ENCODE peak calls at places on chromosomes 6 and 20, in seven cellular contexts. Z is HCT116, P is H1, A is HepG2, L is GM12878, K is SK-N-SH, M is K562. Y is an unnamed sample.

GRCh38 chr6:82954937-82955577 is 110.6 kb downstream of the UBE3D start:
- DNase-seq in K (no peak), Z (no peak), L (no peak), P (no peak), M (no peak), A (no peak), Y (no peak)

GRCh38 chr20:21607971-21608735 is 94.3 kb upstream of the NKX2-2 start:
- DNase-seq in M (no peak), P (no peak), K (peak; percentile 28), A (no peak), L (no peak), Z (no peak), Y (no peak)

GRCh38 chr6:120981835-120982234 is 352.4 kb downstream of the TBC1D32 start:
- DNase-seq in Z (no peak), P (no peak), A (no peak), K (no peak), M (no peak), L (no peak), Y (no peak)

GRCh38 chr6:12548526-12548925 is 168.0 kb upstream of the PHACTR1 start:
- DNase-seq in M (no peak), Z (no peak), P (no peak), K (no peak), L (no peak), A (no peak), Y (no peak)

GRCh38 chr6:138973481-138974140 is 14.4 kb downstream of the REPS1 start:
- DNase-seq in P (no peak), Z (no peak), L (no peak), A (no peak), M (no peak), K (no peak), Y (no peak)

GRCh38 chr20:53244711-53245110 is 272.6 kb downstream of the TSHZ2 start:
- DNase-seq in K (no peak), L (no peak), P (no peak), A (no peak), Z (no peak), M (no peak), Y (no peak)

GRCh38 chr6:13496508-13497180 is 9.2 kb upstream of the GFOD1 start:
- DNase-seq in P (no peak), M (no peak), Z (no peak), L (no peak), A (no peak), K (no peak), Y (no peak)

GRCh38 chr6:33633462-33634158 is 12.5 kb downstream of the ITPR3 start:
- DNase-seq in M (peak; percentile 95), Z (no peak), P (peak; percentile 80), K (peak; percentile 90), L (no peak), A (no peak), Y (no peak)

GRCh38 chr20:57701090-57701489 is 8.7 kb downstream of the PMEPA1 start:
- DNase-seq in Z (no peak), M (no peak), L (no peak), A (no peak), K (no peak), P (no peak), Y (no peak)

GRCh38 chr6:48141975-48142374 is 31.0 kb upstream of the PTCHD4 start:
- DNase-seq in P (no peak), Z (no peak), M (no peak), L (no peak), K (no peak), A (no peak), Y (no peak)

GRCh38 chr6:133436652-133437051 is 195.5 kb downstream of the EYA4 start:
- DNase-seq in Z (no peak), K (no peak), M (no peak), P (no peak), L (no peak), A (no peak), Y (no peak)

GRCh38 chr6:169965657-169966311 is 214.4 kb downstream of the ERMARD start:
- DNase-seq in M (no peak), P (no peak), K (peak; percentile 12), Z (no peak), A (no peak), L (no peak), Y (no peak)

GRCh38 chr6:157614026-157614484 is 209.0 kb upstream of the SNX9 start:
- DNase-seq in A (peak; percentile 41), P (no peak), M (no peak), Z (no peak), L (no peak), K (no peak), Y (no peak)

GRCh38 chr6:43181942-43182860 is at the start of gene CUL9:
- DNase-seq in P (peak; percentile 90), K (peak; percentile 94), M (peak; percentile 94), Z (peak; percentile 34), A (peak; percentile 60), L (peak; percentile 31), Y (no peak)

GRCh38 chr6:44897286-44897685 is 430.8 kb upstream of the RUNX2 start:
- DNase-seq in A (no peak), Z (no peak), M (no peak), P (no peak), L (no peak), K (no peak), Y (no peak)

GRCh38 chr6:145206247-145206907 is 528.9 kb downstream of the EPM2A start:
- DNase-seq in Z (no peak), M (no peak), A (no peak), P (no peak), L (no peak), K (peak; percentile 52), Y (no peak)
- H3K9ac ChIP-seq in Z (no peak overlapping the region), M (no peak overlapping the region), A (no peak overlapping the region), P (no peak overlapping the region), L (no peak overlapping the region), K (no peak overlapping the region), Y (no peak overlapping the region)

DNA sequence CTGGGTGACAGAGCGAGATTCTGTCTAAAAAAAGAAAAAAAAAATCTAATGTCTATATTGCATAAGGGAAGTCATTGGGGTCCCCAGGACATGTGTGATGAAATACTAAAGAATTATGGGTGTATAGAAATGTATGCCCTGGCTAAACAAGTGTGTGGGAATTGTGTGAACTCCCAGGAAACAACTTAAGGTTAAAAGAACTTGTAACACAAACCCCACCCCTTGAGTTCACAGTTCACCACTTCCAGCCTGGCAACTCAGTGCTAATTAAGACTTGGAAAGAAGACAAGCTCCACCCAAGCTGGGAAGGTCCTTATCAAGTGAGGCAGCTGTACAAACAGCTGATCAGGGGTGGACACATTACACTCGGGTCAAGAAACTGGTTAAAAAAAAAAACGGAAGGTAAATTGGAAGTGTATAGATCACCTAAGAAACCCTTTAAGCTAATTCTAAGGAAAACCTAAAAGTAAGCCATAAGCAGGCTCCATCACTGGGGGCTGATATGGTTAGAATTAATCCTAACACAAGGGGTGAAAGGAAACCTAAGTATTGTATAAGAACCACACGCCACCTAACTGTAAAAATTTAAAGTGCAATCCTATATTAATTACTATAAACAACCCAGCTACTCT is 25.2 kb downstream of the HLA-A start:
- DNase-seq in K (no peak), A (peak; percentile 81), P (no peak), Z (peak; percentile 60), M (peak; percentile 78), L (peak; percentile 11), Y (no peak)
- TF ChIP-seq YY1 in K (no peak), A (no peak), P (no peak), Z (no peak), M (no peak), L (no peak), Y (no peak)

GRCh38 chr20:3705491-3705969 is 6.9 kb downstream of the SIGLEC1 start:
- DNase-seq in Z (no peak), P (no peak), A (no peak), L (no peak), M (no peak), K (no peak), Y (no peak)
- H3K4me1 ChIP-seq in Z (no peaks in the 10 kb centered on the region), P (no peaks in the 10 kb centered on the region), A (peaks cover 15% of the 10 kb centered on the region), L (no peaks in the 10 kb centered on the region), M (peaks cover 17% of the 10 kb centered on the region), K (no peaks in the 10 kb centered on the region), Y (peaks cover 1% of the 10 kb centered on the region)

DNA sequence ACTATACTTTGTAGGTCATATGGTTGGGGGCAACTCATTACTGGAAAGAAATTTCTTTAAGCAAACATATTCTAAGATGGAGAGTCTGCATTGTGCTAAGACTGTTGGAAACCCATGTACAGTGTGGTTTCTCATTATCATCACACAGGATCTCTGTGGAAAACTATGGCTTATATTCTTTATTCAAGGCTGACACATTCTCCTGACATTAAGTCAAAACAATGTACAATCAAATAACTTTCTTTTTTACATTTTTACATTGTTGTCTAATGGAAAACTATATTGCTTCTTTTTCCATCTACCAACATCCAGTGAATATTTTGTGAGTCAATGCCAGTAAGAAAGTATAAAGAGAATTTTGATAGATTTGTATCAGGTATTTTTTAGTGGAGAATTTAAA is 417.6 kb downstream of the GRIK2 start:
- DNase-seq in L (no peak), Z (no peak), A (no peak), K (no peak), M (no peak), P (no peak), Y (no peak)
- H3K9ac ChIP-seq in L (no peak overlapping the region), Z (no peak overlapping the region), A (no peak overlapping the region), K (no peak overlapping the region), M (no peak overlapping the region), P (no peak overlapping the region), Y (no peak overlapping the region)

GRCh38 chr20:54774423-54774822 is 299.0 kb downstream of the DOK5 start:
- DNase-seq in P (no peak), M (no peak), L (no peak), K (no peak), Z (no peak), A (no peak), Y (no peak)
- TF ChIP-seq YY1 in P (no peak), M (no peak), L (no peak), K (no peak), Z (no peak), A (no peak), Y (no peak)

DNA sequence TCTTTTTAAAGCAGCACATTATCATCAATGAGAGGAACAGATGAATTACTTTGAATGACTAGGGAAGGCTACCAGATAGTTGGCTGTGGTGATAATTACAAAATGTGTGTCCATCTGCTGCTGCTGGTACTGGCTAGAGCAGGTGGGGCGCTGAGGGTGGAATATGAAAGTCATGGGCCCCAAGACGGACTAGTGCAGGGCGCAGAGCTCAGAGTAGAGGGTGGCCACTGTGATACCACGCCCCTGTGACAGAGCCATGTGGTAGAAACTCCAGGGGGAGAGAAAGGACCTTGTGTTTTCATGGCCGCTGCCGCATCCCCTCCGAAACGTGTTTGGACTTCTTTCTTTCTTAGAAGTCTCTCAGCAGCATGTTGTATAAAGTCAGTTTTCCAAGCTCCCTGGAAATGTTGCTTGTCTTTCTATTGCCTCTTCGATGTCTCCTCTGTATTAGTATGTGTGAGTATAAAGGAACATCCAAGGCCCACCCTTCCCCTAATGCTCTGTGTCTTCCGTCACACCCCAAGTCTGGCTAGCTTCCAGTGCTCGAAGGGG is 88.1 kb downstream of the PPP1R14C start:
- DNase-seq in K (no peak), P (no peak), A (no peak), L (no peak), Z (no peak), M (no peak), Y (no peak)
- H3K4me1 ChIP-seq in K (no peaks in the 10 kb centered on the region), P (no peaks in the 10 kb centered on the region), A (no peaks in the 10 kb centered on the region), L (no peaks in the 10 kb centered on the region), Z (no peaks in the 10 kb centered on the region), M (peaks cover 9% of the 10 kb centered on the region), Y (no peaks in the 10 kb centered on the region)

GRCh38 chr6:167152858-167153257 is 4.9 kb downstream of the GPR31 start:
- DNase-seq in Z (no peak), P (no peak), M (no peak), L (peak; percentile 57), K (no peak), A (no peak), Y (no peak)
- H3K9ac ChIP-seq in Z (no peak overlapping the region), P (no peak overlapping the region), M (no peak overlapping the region), L (peak overlapping the region; percentile 42), K (no peak overlapping the region), A (no peak overlapping the region), Y (no peak overlapping the region)